ENCODE peak calls at places on chromosome 2, in six cellular contexts. D is HS-5, W is Calu3, M is DND-41, V is iris pigment epithelial cell, B is foreskin melanocyte. U is an unnamed sample.

GRCh38 chr2:161373939-161374338 is 42.2 kb upstream of the TBR1 start:
- DNase-seq in M (no peak), D (no peak), V (peak), W (no peak), B (no peak), U (no peak)

GRCh38 chr2:136638193-136638592 is 127.2 kb upstream of the THSD7B start:
- DNase-seq in B (no peak), M (no peak), D (no peak), V (no peak), W (no peak), U (no peak)

GRCh38 chr2:45009303-45009927 is at the start of gene SIX2:
- DNase-seq in M (no peak), W (peak), D (peak), B (peak), V (peak), U (peak)

GRCh38 chr2:215760126-215760525 is 253.2 kb downstream of the MREG start:
- DNase-seq in B (no peak), W (no peak), D (no peak), M (no peak), V (no peak), U (no peak)

GRCh38 chr2:10487144-10488104 is 39.3 kb upstream of the ODC1 start:
- DNase-seq in W (peak), V (no peak), B (no peak), M (no peak), D (no peak), U (no peak)

GRCh38 chr2:42443980-42444379 is 49.8 kb downstream of the KCNG3 start:
- DNase-seq in W (no peak), V (no peak), M (no peak), D (no peak), B (no peak), U (no peak)

GRCh38 chr2:239285071-239285931 is 115.5 kb downstream of the HDAC4 start:
- DNase-seq in W (no peak), M (peak), B (no peak), V (no peak), D (no peak), U (no peak)

GRCh38 chr2:198296665-198297308 is 492.4 kb downstream of the PLCL1 start:
- DNase-seq in V (peak), D (no peak), B (peak), M (peak), W (peak), U (no peak)

GRCh38 chr2:151771599-151772358 is 37.5 kb upstream of the NEB start:
- DNase-seq in V (peak), B (no peak), W (no peak), M (no peak), D (no peak), U (no peak)

U was measured in epithelial cell of proximal tubule.